ENCODE peak calls at places on chromosome 11, in six cellular contexts. X, J, Z, H, B and Q are unnamed samples.

GRCh38 chr11:93840981-93841380 is 9.4 kb downstream of the VSTM5 start:
- DNase-seq in J (no peak), X (no peak), H (no peak), Z (no peak), B (no peak), Q (no peak)

GRCh38 chr11:92071660-92072059 is 153.0 kb upstream of the FAT3 start:
- DNase-seq in Z (no peak), H (no peak), B (no peak), J (no peak), X (no peak), Q (no peak)

GRCh38 chr11:726278-726915 is 20.4 kb downstream of the EPS8L2 start:
- DNase-seq in J (peak), Z (peak), H (peak), B (no peak), X (no peak), Q (peak)

GRCh38 chr11:63762662-63763505 is 5.7 kb downstream of the ZFTA start:
- DNase-seq in H (no peak), B (no peak), Z (peak), X (no peak), J (peak), Q (no peak)

GRCh38 chr11:45102810-45103621 is 43.4 kb upstream of the PRDM11 start:
- DNase-seq in J (peak), Z (peak), B (no peak), X (peak), H (peak), Q (peak)

GRCh38 chr11:2990617-2991476 is 1.3 kb downstream of the NAP1L4 start:
- DNase-seq in X (no peak), H (peak), B (no peak), Z (no peak), J (peak), Q (peak)

GRCh38 chr11:102138677-102139076 is 28.4 kb downstream of the YAP1 start:
- DNase-seq in J (no peak), B (peak), X (no peak), H (no peak), Z (no peak), Q (no peak)

GRCh38 chr11:130448416-130449068 is at the start of gene ADAMTS15:
- DNase-seq in X (peak), B (no peak), J (peak), H (no peak), Z (peak), Q (peak)

GRCh38 chr11:130474637-130475400 is 26.4 kb downstream of the ADAMTS15 start:
- DNase-seq in Z (no peak), H (no peak), X (no peak), B (no peak), J (no peak), Q (no peak)

GRCh38 chr11:729492-730074 is 17.7 kb upstream of the TALDO1 start:
- DNase-seq in Z (no peak), H (no peak), B (no peak), J (no peak), X (no peak), Q (no peak)

GRCh38 chr11:17528181-17528691 is 16.0 kb downstream of the USH1C start:
- DNase-seq in Z (peak), B (no peak), H (no peak), J (peak), X (no peak), Q (peak)

GRCh38 chr11:6219359-6219758 is 14.0 kb downstream of the C11orf42 start:
- DNase-seq in Z (no peak), J (no peak), H (no peak), B (peak), X (no peak), Q (no peak)

GRCh38 chr11:67548555-67549110 is 25.4 kb upstream of the CABP2 start:
- DNase-seq in J (no peak), B (no peak), Z (no peak), X (no peak), H (no peak), Q (no peak)

GRCh38 chr11:76629853-76630599 is 40.5 kb downstream of the LRRC32 start:
- DNase-seq in Z (no peak), X (no peak), J (peak), B (no peak), H (no peak), Q (no peak)

GRCh38 chr11:72202571-72202970 is 10.6 kb downstream of the FOLR1 start:
- DNase-seq in Z (no peak), B (no peak), H (no peak), X (peak), J (no peak), Q (no peak)

GRCh38 chr11:62502030-62502730 is 44.4 kb downstream of the AHNAK start:
- DNase-seq in B (no peak), J (no peak), X (no peak), Z (no peak), H (no peak), Q (no peak)

GRCh38 chr11:82046778-82047177 is 686.9 kb downstream of the FAM181B start:
- DNase-seq in X (no peak), Z (no peak), B (no peak), H (no peak), J (no peak), Q (no peak)

GRCh38 chr11:9804414-9804902 is 140.6 kb downstream of the SWAP70 start:
- DNase-seq in Z (no peak), X (no peak), B (no peak), H (no peak), J (no peak), Q (no peak)

GRCh38 chr11:61577383-61578118 is 3.3 kb downstream of the SYT7 start:
- DNase-seq in X (no peak), B (no peak), J (no peak), H (no peak), Z (peak), Q (no peak)

GRCh38 chr11:477042-477715 is 27.1 kb downstream of the PTDSS2 start:
- DNase-seq in B (no peak), X (no peak), J (no peak), H (no peak), Z (no peak), Q (no peak)

GRCh38 chr11:69442807-69443137 is 38.7 kb upstream of the LINC01488 start:
- DNase-seq in H (no peak), J (peak), B (no peak), Z (no peak), X (no peak), Q (no peak)

GRCh38 chr11:70359806-70360205 is 38.5 kb upstream of the CTTN start:
- DNase-seq in Z (no peak), H (no peak), J (no peak), X (no peak), B (no peak), Q (no peak)

GRCh38 chr11:109026891-109027489 is 362.1 kb downstream of the DDX10 start:
- DNase-seq in H (no peak), Z (no peak), J (no peak), B (peak), X (no peak), Q (no peak)

GRCh38 chr11:17921620-17922473 is 91.0 kb downstream of the SERGEF start:
- DNase-seq in Z (no peak), B (no peak), X (peak), J (peak), H (no peak), Q (peak)

GRCh38 chr11:32935462-32936029 is 42.9 kb downstream of the QSER1 start:
- DNase-seq in H (no peak), X (no peak), Z (no peak), J (no peak), B (no peak), Q (peak)

GRCh38 chr11:62555464-62556092 is 9.0 kb upstream of the AHNAK start:
- DNase-seq in J (no peak), B (no peak), Z (no peak), H (peak), X (no peak), Q (peak)

GRCh38 chr11:66743271-66743968 is 14.4 kb upstream of the SPTBN2 start:
- DNase-seq in J (peak), B (no peak), Z (no peak), H (no peak), X (peak), Q (no peak)

GRCh38 chr11:69898123-69898522 is 78.9 kb upstream of the FGF3 start:
- DNase-seq in Z (no peak), J (no peak), B (no peak), H (no peak), X (no peak), Q (no peak)

GRCh38 chr11:129992161-129992944 is 10.3 kb downstream of the PRDM10 start:
- DNase-seq in B (no peak), X (no peak), J (peak), H (no peak), Z (peak), Q (peak)

GRCh38 chr11:66915046-66915832 is 42.9 kb downstream of the PC start:
- DNase-seq in H (no peak), B (no peak), J (no peak), Z (no peak), X (no peak), Q (no peak)